ENCODE peak calls at places on chromosomes 1 and 21, in five cellular contexts. I is NCI-H774, P is SW 1271, J is ELR, R is NCI-H2171 treated with DMSO at 0.1 percent for 48 hours. K is an unnamed sample.

GRCh38 chr1:77370588-77371306 is 88.9 kb downstream of the AK5 start:
- DNase-seq in I (no peak), P (no peak), R (no peak), J (peak), K (no peak)

GRCh38 chr1:169312084-169312954 is 55.3 kb downstream of the NME7 start:
- DNase-seq in J (peak), I (no peak), R (no peak), P (peak), K (no peak)

GRCh38 chr21:39852726-39853510 is 14.3 kb upstream of the PCP4 start:
- DNase-seq in R (no peak), I (no peak), J (no peak), P (no peak), K (no peak)

GRCh38 chr1:173043253-173043652 is 7.5 kb downstream of the TNFSF18 start:
- DNase-seq in P (peak), R (no peak), I (no peak), J (peak), K (no peak)

GRCh38 chr1:161772397-161772796 is 6.3 kb downstream of the ATF6 start:
- DNase-seq in I (no peak), P (no peak), R (no peak), J (no peak), K (no peak)

GRCh38 chr1:54051936-54052469 is 1.0 kb downstream of the TMEM59 start:
- DNase-seq in P (peak), J (peak), R (no peak), I (no peak), K (no peak)

GRCh38 chr1:39729030-39729429 is 9.7 kb upstream of the PPIE start:
- DNase-seq in I (no peak), P (no peak), J (peak), R (no peak), K (no peak)

GRCh38 chr1:203590559-203590958 is 36.1 kb upstream of the ATP2B4 start:
- DNase-seq in I (no peak), R (no peak), P (no peak), J (peak), K (no peak)

GRCh38 chr1:204726478-204726877 is 40.9 kb upstream of the LRRN2 start:
- DNase-seq in P (no peak), I (peak), R (no peak), J (peak), K (no peak)

GRCh38 chr1:234409328-234409727 is 36.1 kb downstream of the COA6 start:
- DNase-seq in J (no peak), I (no peak), R (peak), P (no peak), K (no peak)

GRCh38 chr1:55078470-55078869 is 39.1 kb downstream of the PCSK9 start:
- DNase-seq in R (peak), J (no peak), P (no peak), I (no peak), K (no peak)

GRCh38 chr1:226948996-226949395 is 8.9 kb downstream of the COQ8A start:
- DNase-seq in P (no peak), R (no peak), I (no peak), J (no peak), K (no peak)

GRCh38 chr21:41803316-41803715 is 36.5 kb upstream of the RIPK4 start:
- DNase-seq in J (no peak), P (no peak), I (no peak), R (no peak), K (no peak)

GRCh38 chr1:198681831-198682756 is 43.3 kb downstream of the PTPRC start:
- DNase-seq in J (peak), P (no peak), R (peak), I (peak), K (peak)

GRCh38 chr1:89363196-89363595 is 663 bp upstream of the GBP6 start:
- DNase-seq in J (peak), P (no peak), R (no peak), I (no peak), K (no peak)

GRCh38 chr21:41868062-41868710 is 11.0 kb downstream of the PRDM15 start:
- DNase-seq in P (no peak), R (peak), J (peak), I (no peak), K (no peak)

GRCh38 chr21:45390831-45391742 is 13.9 kb upstream of the COL18A1 start:
- DNase-seq in J (no peak), I (no peak), R (no peak), P (no peak), K (no peak)

GRCh38 chr21:35423694-35424093 is 374.6 kb upstream of the RUNX1 start:
- DNase-seq in R (no peak), P (no peak), J (no peak), I (no peak), K (no peak)

GRCh38 chr1:86507935-86508582 is 38.8 kb upstream of the CLCA4 start:
- DNase-seq in P (no peak), R (peak), J (peak), I (no peak), K (no peak)

GRCh38 chr1:26225033-26225831 is 8.8 kb upstream of the CEP85 start:
- DNase-seq in R (no peak), J (peak), P (no peak), I (peak), K (no peak)

GRCh38 chr1:186474208-186474607 is 13.3 kb upstream of the PDC start:
- DNase-seq in R (no peak), P (no peak), I (no peak), J (peak), K (no peak)

GRCh38 chr1:93607814-93608187 is 73.8 kb downstream of the BCAR3 start:
- DNase-seq in P (no peak), I (no peak), J (peak), R (no peak), K (no peak)

GRCh38 chr21:44927587-44928461 is 7.1 kb upstream of the ITGB2 start:
- DNase-seq in R (no peak), J (peak), P (peak), I (no peak), K (no peak)

GRCh38 chr1:25197982-25198681 is 34.2 kb downstream of the SYF2 start:
- DNase-seq in J (no peak), R (no peak), P (no peak), I (no peak), K (no peak)

GRCh38 chr1:42962641-42963377 is 4.1 kb upstream of the SLC2A1 start:
- DNase-seq in I (peak), J (peak), P (no peak), R (peak), K (no peak)

GRCh38 chr1:172682812-172683211 is 23.9 kb downstream of the FASLG start:
- DNase-seq in R (no peak), P (no peak), J (no peak), I (no peak), K (no peak)

GRCh38 chr1:116321766-116322175 is 51.3 kb upstream of the ATP1A1 start:
- DNase-seq in R (no peak), I (peak), P (no peak), J (no peak), K (no peak)

GRCh38 chr1:198363752-198364151 is 176.7 kb downstream of the ATP6V1G3 start:
- DNase-seq in P (no peak), I (no peak), R (no peak), J (no peak), K (no peak)

GRCh38 chr21:19810779-19811178 is 1187.4 kb upstream of the NCAM2 start:
- DNase-seq in P (no peak), I (no peak), R (no peak), J (no peak), K (no peak)

GRCh38 chr1:107926436-107927080 is 38.4 kb downstream of the VAV3 start:
- DNase-seq in P (no peak), R (peak), J (no peak), I (no peak), K (no peak)